ENCODE peak calls at places on chromosome 13, in eight cellular contexts. One of them, this sample, is unnamed.

GRCh38 chr13:92974905-92975429 is 251.6 kb upstream of the GPC6 start:
- DNase-seq in MV-4-11: no peak
- DNase-seq in stimulated activated CD4-positive, alpha-beta T cell treated with anti-CD3 and anti-CD28 coated beads, Interleukin-15, amount 100 ng/mL, for 48 hours: no peak
- DNase-seq in NCI-H526 treated with DMSO at 0.1 percent for 48 hours: no peak
- DNase-seq in stimulated activated effector memory CD8-positive, alpha-beta T cell treated with anti-CD3 and anti-CD28 coated beads, Interleukin-12 subunit alpha, Interleukin-12 subunit beta, amount 100 ng/mL, for 72 hours: no peak
- DNase-seq in stimulated activated CD8-positive, alpha-beta memory T cell treated with anti-CD3 and anti-CD28 coated beads, Interleukin-15, amount 100 ng/mL, for 1 hour: no peak
- DNase-seq in activated effector memory CD4-positive, alpha-beta T cell treated with anti-CD3 and anti-CD28 coated beads, Interleukin-2, amount 50 U/mL, for 16 hours: no peak
- DNase-seq in head of caudate nucleus: no peak
- DNase-seq in this sample: no peak

GRCh38 chr13:34391071-34391470 is 551.0 kb upstream of the NBEA start:
- DNase-seq in stimulated activated CD8-positive, alpha-beta memory T cell treated with anti-CD3 and anti-CD28 coated beads, Interleukin-15, amount 100 ng/mL, for 1 hour: no peak
- DNase-seq in NCI-H526 treated with DMSO at 0.1 percent for 48 hours: no peak
- DNase-seq in stimulated activated CD4-positive, alpha-beta T cell treated with anti-CD3 and anti-CD28 coated beads, Interleukin-15, amount 100 ng/mL, for 48 hours: no peak
- DNase-seq in head of caudate nucleus: no peak
- DNase-seq in activated effector memory CD4-positive, alpha-beta T cell treated with anti-CD3 and anti-CD28 coated beads, Interleukin-2, amount 50 U/mL, for 16 hours: no peak
- DNase-seq in MV-4-11: no peak
- DNase-seq in stimulated activated effector memory CD8-positive, alpha-beta T cell treated with anti-CD3 and anti-CD28 coated beads, Interleukin-12 subunit alpha, Interleukin-12 subunit beta, amount 100 ng/mL, for 72 hours: no peak
- DNase-seq in this sample: no peak

GRCh38 chr13:109363431-109363830 is 423.0 kb downstream of the IRS2 start:
- DNase-seq in stimulated activated CD4-positive, alpha-beta T cell treated with anti-CD3 and anti-CD28 coated beads, Interleukin-15, amount 100 ng/mL, for 48 hours: no peak
- DNase-seq in head of caudate nucleus: no peak
- DNase-seq in activated effector memory CD4-positive, alpha-beta T cell treated with anti-CD3 and anti-CD28 coated beads, Interleukin-2, amount 50 U/mL, for 16 hours: no peak
- DNase-seq in stimulated activated effector memory CD8-positive, alpha-beta T cell treated with anti-CD3 and anti-CD28 coated beads, Interleukin-12 subunit alpha, Interleukin-12 subunit beta, amount 100 ng/mL, for 72 hours: no peak
- DNase-seq in MV-4-11: no peak
- DNase-seq in NCI-H526 treated with DMSO at 0.1 percent for 48 hours: no peak
- DNase-seq in stimulated activated CD8-positive, alpha-beta memory T cell treated with anti-CD3 and anti-CD28 coated beads, Interleukin-15, amount 100 ng/mL, for 1 hour: no peak
- DNase-seq in this sample: no peak

GRCh38 chr13:111269508-111269907 is 50.9 kb upstream of the TEX29 start:
- DNase-seq in stimulated activated CD4-positive, alpha-beta T cell treated with anti-CD3 and anti-CD28 coated beads, Interleukin-15, amount 100 ng/mL, for 48 hours: no peak
- DNase-seq in stimulated activated effector memory CD8-positive, alpha-beta T cell treated with anti-CD3 and anti-CD28 coated beads, Interleukin-12 subunit alpha, Interleukin-12 subunit beta, amount 100 ng/mL, for 72 hours: no peak
- DNase-seq in head of caudate nucleus: no peak
- DNase-seq in activated effector memory CD4-positive, alpha-beta T cell treated with anti-CD3 and anti-CD28 coated beads, Interleukin-2, amount 50 U/mL, for 16 hours: no peak
- DNase-seq in NCI-H526 treated with DMSO at 0.1 percent for 48 hours: no peak
- DNase-seq in MV-4-11: no peak
- DNase-seq in stimulated activated CD8-positive, alpha-beta memory T cell treated with anti-CD3 and anti-CD28 coated beads, Interleukin-15, amount 100 ng/mL, for 1 hour: no peak
- DNase-seq in this sample: no peak

GRCh38 chr13:84844473-84844872 is 954.7 kb downstream of the SLITRK6 start:
- DNase-seq in stimulated activated CD8-positive, alpha-beta memory T cell treated with anti-CD3 and anti-CD28 coated beads, Interleukin-15, amount 100 ng/mL, for 1 hour: no peak
- DNase-seq in stimulated activated CD4-positive, alpha-beta T cell treated with anti-CD3 and anti-CD28 coated beads, Interleukin-15, amount 100 ng/mL, for 48 hours: no peak
- DNase-seq in MV-4-11: no peak
- DNase-seq in NCI-H526 treated with DMSO at 0.1 percent for 48 hours: peak
- DNase-seq in stimulated activated effector memory CD8-positive, alpha-beta T cell treated with anti-CD3 and anti-CD28 coated beads, Interleukin-12 subunit alpha, Interleukin-12 subunit beta, amount 100 ng/mL, for 72 hours: no peak
- DNase-seq in activated effector memory CD4-positive, alpha-beta T cell treated with anti-CD3 and anti-CD28 coated beads, Interleukin-2, amount 50 U/mL, for 16 hours: no peak
- DNase-seq in head of caudate nucleus: no peak
- DNase-seq in this sample: no peak

GRCh38 chr13:85431720-85432119 is 367.5 kb downstream of the SLITRK6 start:
- DNase-seq in stimulated activated CD8-positive, alpha-beta memory T cell treated with anti-CD3 and anti-CD28 coated beads, Interleukin-15, amount 100 ng/mL, for 1 hour: no peak
- DNase-seq in MV-4-11: no peak
- DNase-seq in activated effector memory CD4-positive, alpha-beta T cell treated with anti-CD3 and anti-CD28 coated beads, Interleukin-2, amount 50 U/mL, for 16 hours: no peak
- DNase-seq in NCI-H526 treated with DMSO at 0.1 percent for 48 hours: no peak
- DNase-seq in stimulated activated CD4-positive, alpha-beta T cell treated with anti-CD3 and anti-CD28 coated beads, Interleukin-15, amount 100 ng/mL, for 48 hours: no peak
- DNase-seq in stimulated activated effector memory CD8-positive, alpha-beta T cell treated with anti-CD3 and anti-CD28 coated beads, Interleukin-12 subunit alpha, Interleukin-12 subunit beta, amount 100 ng/mL, for 72 hours: no peak
- DNase-seq in head of caudate nucleus: no peak
- DNase-seq in this sample: no peak

GRCh38 chr13:112710855-112711527 is 21.2 kb downstream of the ATP11A start:
- DNase-seq in MV-4-11: no peak
- DNase-seq in stimulated activated CD4-positive, alpha-beta T cell treated with anti-CD3 and anti-CD28 coated beads, Interleukin-15, amount 100 ng/mL, for 48 hours: no peak
- DNase-seq in stimulated activated effector memory CD8-positive, alpha-beta T cell treated with anti-CD3 and anti-CD28 coated beads, Interleukin-12 subunit alpha, Interleukin-12 subunit beta, amount 100 ng/mL, for 72 hours: no peak
- DNase-seq in stimulated activated CD8-positive, alpha-beta memory T cell treated with anti-CD3 and anti-CD28 coated beads, Interleukin-15, amount 100 ng/mL, for 1 hour: no peak
- DNase-seq in NCI-H526 treated with DMSO at 0.1 percent for 48 hours: no peak
- DNase-seq in activated effector memory CD4-positive, alpha-beta T cell treated with anti-CD3 and anti-CD28 coated beads, Interleukin-2, amount 50 U/mL, for 16 hours: peak
- DNase-seq in head of caudate nucleus: no peak
- DNase-seq in this sample: no peak

GRCh38 chr13:40440990-40441820 is 225.2 kb downstream of the FOXO1 start:
- DNase-seq in stimulated activated effector memory CD8-positive, alpha-beta T cell treated with anti-CD3 and anti-CD28 coated beads, Interleukin-12 subunit alpha, Interleukin-12 subunit beta, amount 100 ng/mL, for 72 hours: no peak
- DNase-seq in stimulated activated CD8-positive, alpha-beta memory T cell treated with anti-CD3 and anti-CD28 coated beads, Interleukin-15, amount 100 ng/mL, for 1 hour: no peak
- DNase-seq in head of caudate nucleus: peak
- DNase-seq in NCI-H526 treated with DMSO at 0.1 percent for 48 hours: no peak
- DNase-seq in activated effector memory CD4-positive, alpha-beta T cell treated with anti-CD3 and anti-CD28 coated beads, Interleukin-2, amount 50 U/mL, for 16 hours: no peak
- DNase-seq in stimulated activated CD4-positive, alpha-beta T cell treated with anti-CD3 and anti-CD28 coated beads, Interleukin-15, amount 100 ng/mL, for 48 hours: no peak
- DNase-seq in MV-4-11: no peak
- DNase-seq in this sample: no peak

GRCh38 chr13:21924958-21925357 is 254.1 kb downstream of the FGF9 start:
- DNase-seq in stimulated activated effector memory CD8-positive, alpha-beta T cell treated with anti-CD3 and anti-CD28 coated beads, Interleukin-12 subunit alpha, Interleukin-12 subunit beta, amount 100 ng/mL, for 72 hours: no peak
- DNase-seq in head of caudate nucleus: no peak
- DNase-seq in activated effector memory CD4-positive, alpha-beta T cell treated with anti-CD3 and anti-CD28 coated beads, Interleukin-2, amount 50 U/mL, for 16 hours: no peak
- DNase-seq in NCI-H526 treated with DMSO at 0.1 percent for 48 hours: no peak
- DNase-seq in MV-4-11: no peak
- DNase-seq in stimulated activated CD8-positive, alpha-beta memory T cell treated with anti-CD3 and anti-CD28 coated beads, Interleukin-15, amount 100 ng/mL, for 1 hour: no peak
- DNase-seq in stimulated activated CD4-positive, alpha-beta T cell treated with anti-CD3 and anti-CD28 coated beads, Interleukin-15, amount 100 ng/mL, for 48 hours: no peak
- DNase-seq in this sample: no peak

GRCh38 chr13:96734499-96734898 is 259.8 kb downstream of the OXGR1 start:
- DNase-seq in stimulated activated effector memory CD8-positive, alpha-beta T cell treated with anti-CD3 and anti-CD28 coated beads, Interleukin-12 subunit alpha, Interleukin-12 subunit beta, amount 100 ng/mL, for 72 hours: no peak
- DNase-seq in head of caudate nucleus: no peak
- DNase-seq in NCI-H526 treated with DMSO at 0.1 percent for 48 hours: no peak
- DNase-seq in stimulated activated CD8-positive, alpha-beta memory T cell treated with anti-CD3 and anti-CD28 coated beads, Interleukin-15, amount 100 ng/mL, for 1 hour: no peak
- DNase-seq in MV-4-11: no peak
- DNase-seq in stimulated activated CD4-positive, alpha-beta T cell treated with anti-CD3 and anti-CD28 coated beads, Interleukin-15, amount 100 ng/mL, for 48 hours: no peak
- DNase-seq in activated effector memory CD4-positive, alpha-beta T cell treated with anti-CD3 and anti-CD28 coated beads, Interleukin-2, amount 50 U/mL, for 16 hours: no peak
- DNase-seq in this sample: no peak

GRCh38 chr13:34748561-34748960 is 193.5 kb upstream of the NBEA start:
- DNase-seq in stimulated activated CD4-positive, alpha-beta T cell treated with anti-CD3 and anti-CD28 coated beads, Interleukin-15, amount 100 ng/mL, for 48 hours: no peak
- DNase-seq in MV-4-11: no peak
- DNase-seq in stimulated activated CD8-positive, alpha-beta memory T cell treated with anti-CD3 and anti-CD28 coated beads, Interleukin-15, amount 100 ng/mL, for 1 hour: no peak
- DNase-seq in stimulated activated effector memory CD8-positive, alpha-beta T cell treated with anti-CD3 and anti-CD28 coated beads, Interleukin-12 subunit alpha, Interleukin-12 subunit beta, amount 100 ng/mL, for 72 hours: no peak
- DNase-seq in head of caudate nucleus: no peak
- DNase-seq in NCI-H526 treated with DMSO at 0.1 percent for 48 hours: no peak
- DNase-seq in activated effector memory CD4-positive, alpha-beta T cell treated with anti-CD3 and anti-CD28 coated beads, Interleukin-2, amount 50 U/mL, for 16 hours: no peak
- DNase-seq in this sample: no peak

GRCh38 chr13:50732712-50733111 is 110.8 kb downstream of the DLEU7 start:
- DNase-seq in NCI-H526 treated with DMSO at 0.1 percent for 48 hours: no peak
- DNase-seq in head of caudate nucleus: no peak
- DNase-seq in activated effector memory CD4-positive, alpha-beta T cell treated with anti-CD3 and anti-CD28 coated beads, Interleukin-2, amount 50 U/mL, for 16 hours: no peak
- DNase-seq in MV-4-11: no peak
- DNase-seq in stimulated activated effector memory CD8-positive, alpha-beta T cell treated with anti-CD3 and anti-CD28 coated beads, Interleukin-12 subunit alpha, Interleukin-12 subunit beta, amount 100 ng/mL, for 72 hours: no peak
- DNase-seq in stimulated activated CD8-positive, alpha-beta memory T cell treated with anti-CD3 and anti-CD28 coated beads, Interleukin-15, amount 100 ng/mL, for 1 hour: no peak
- DNase-seq in stimulated activated CD4-positive, alpha-beta T cell treated with anti-CD3 and anti-CD28 coated beads, Interleukin-15, amount 100 ng/mL, for 48 hours: no peak
- DNase-seq in this sample: no peak

GRCh38 chr13:25213716-25214115 is 41.6 kb upstream of the AMER2 start:
- DNase-seq in head of caudate nucleus: no peak
- DNase-seq in stimulated activated CD8-positive, alpha-beta memory T cell treated with anti-CD3 and anti-CD28 coated beads, Interleukin-15, amount 100 ng/mL, for 1 hour: no peak
- DNase-seq in MV-4-11: no peak
- DNase-seq in NCI-H526 treated with DMSO at 0.1 percent for 48 hours: no peak
- DNase-seq in activated effector memory CD4-positive, alpha-beta T cell treated with anti-CD3 and anti-CD28 coated beads, Interleukin-2, amount 50 U/mL, for 16 hours: no peak
- DNase-seq in stimulated activated effector memory CD8-positive, alpha-beta T cell treated with anti-CD3 and anti-CD28 coated beads, Interleukin-12 subunit alpha, Interleukin-12 subunit beta, amount 100 ng/mL, for 72 hours: no peak
- DNase-seq in stimulated activated CD4-positive, alpha-beta T cell treated with anti-CD3 and anti-CD28 coated beads, Interleukin-15, amount 100 ng/mL, for 48 hours: no peak
- DNase-seq in this sample: no peak

GRCh38 chr13:73465629-73465974 is 406.8 kb downstream of the KLF5 start:
- DNase-seq in stimulated activated effector memory CD8-positive, alpha-beta T cell treated with anti-CD3 and anti-CD28 coated beads, Interleukin-12 subunit alpha, Interleukin-12 subunit beta, amount 100 ng/mL, for 72 hours: no peak
- DNase-seq in stimulated activated CD4-positive, alpha-beta T cell treated with anti-CD3 and anti-CD28 coated beads, Interleukin-15, amount 100 ng/mL, for 48 hours: no peak
- DNase-seq in MV-4-11: no peak
- DNase-seq in head of caudate nucleus: no peak
- DNase-seq in NCI-H526 treated with DMSO at 0.1 percent for 48 hours: no peak
- DNase-seq in stimulated activated CD8-positive, alpha-beta memory T cell treated with anti-CD3 and anti-CD28 coated beads, Interleukin-15, amount 100 ng/mL, for 1 hour: no peak
- DNase-seq in activated effector memory CD4-positive, alpha-beta T cell treated with anti-CD3 and anti-CD28 coated beads, Interleukin-2, amount 50 U/mL, for 16 hours: no peak
- DNase-seq in this sample: no peak

GRCh38 chr13:107407074-107407473 is 808.3 kb downstream of the LIG4 start:
- DNase-seq in MV-4-11: no peak
- DNase-seq in activated effector memory CD4-positive, alpha-beta T cell treated with anti-CD3 and anti-CD28 coated beads, Interleukin-2, amount 50 U/mL, for 16 hours: no peak
- DNase-seq in head of caudate nucleus: no peak
- DNase-seq in NCI-H526 treated with DMSO at 0.1 percent for 48 hours: no peak
- DNase-seq in stimulated activated CD8-positive, alpha-beta memory T cell treated with anti-CD3 and anti-CD28 coated beads, Interleukin-15, amount 100 ng/mL, for 1 hour: no peak
- DNase-seq in stimulated activated CD4-positive, alpha-beta T cell treated with anti-CD3 and anti-CD28 coated beads, Interleukin-15, amount 100 ng/mL, for 48 hours: no peak
- DNase-seq in stimulated activated effector memory CD8-positive, alpha-beta T cell treated with anti-CD3 and anti-CD28 coated beads, Interleukin-12 subunit alpha, Interleukin-12 subunit beta, amount 100 ng/mL, for 72 hours: no peak
- DNase-seq in this sample: no peak

This sample was measured in central memory CD8-positive, alpha-beta T cell.